ENCODE peak calls at places on chromosomes 12 and 14, in four cellular contexts. One of them, this sample, is unnamed.

GRCh38 chr12:54750-55535 is 11.6 kb upstream of the IQSEC3 start:
- DNase-seq in H1: no peak
- DNase-seq in HepG2: no peak
- DNase-seq in K562: peak; percentile 35
- DNase-seq in this sample: no peak

GRCh38 chr12:131525795-131526508 is 184.9 kb upstream of the SFSWAP start:
- DNase-seq in H1: no peak
- DNase-seq in HepG2: no peak
- DNase-seq in K562: no peak
- DNase-seq in this sample: no peak

GRCh38 chr12:2215709-2216560 is 163.1 kb downstream of the CACNA1C start:
- DNase-seq in H1: no peak
- DNase-seq in HepG2: no peak
- DNase-seq in K562: no peak
- DNase-seq in this sample: no peak

GRCh38 chr14:104827173-104828055 is 26.5 kb downstream of the ZBTB42 start:
- DNase-seq in H1: peak; percentile 89
- DNase-seq in HepG2: peak; percentile 76
- DNase-seq in K562: peak; percentile 74
- DNase-seq in this sample: peak; percentile 93

GRCh38 chr14:52391866-52392600 is 77.9 kb downstream of the PTGER2 start:
- DNase-seq in H1: no peak
- DNase-seq in HepG2: no peak
- DNase-seq in K562: no peak
- DNase-seq in this sample: no peak

GRCh38 chr12:123363385-123363742 is 1.3 kb downstream of the SBNO1 start:
- DNase-seq in H1: no peak
- DNase-seq in HepG2: no peak
- DNase-seq in K562: no peak
- DNase-seq in this sample: no peak

GRCh38 chr12:95282266-95282665 is 64.7 kb downstream of the VEZT start:
- DNase-seq in H1: no peak
- DNase-seq in HepG2: no peak
- DNase-seq in K562: no peak
- DNase-seq in this sample: no peak

GRCh38 chr12:51890511-51891171 is 2.7 kb downstream of the ANKRD33 start:
- DNase-seq in H1: no peak
- DNase-seq in HepG2: no peak
- DNase-seq in K562: no peak
- DNase-seq in this sample: no peak

GRCh38 chr14:93884950-93885349 is 42.2 kb upstream of the FAM181A start:
- DNase-seq in H1: no peak
- DNase-seq in HepG2: no peak
- DNase-seq in K562: no peak
- DNase-seq in this sample: no peak

GRCh38 chr14:55188686-55189295 is 2.6 kb downstream of the DLGAP5 start:
- DNase-seq in H1: no peak
- DNase-seq in HepG2: no peak
- DNase-seq in K562: no peak
- DNase-seq in this sample: no peak

GRCh38 chr14:81550001-81550642 is 16.5 kb upstream of the SEL1L start:
- DNase-seq in H1: no peak
- DNase-seq in HepG2: no peak
- DNase-seq in K562: no peak
- DNase-seq in this sample: no peak

GRCh38 chr12:9760699-9761406 is at the start of gene CD69:
- DNase-seq in H1: no peak
- DNase-seq in HepG2: no peak
- DNase-seq in K562: no peak
- DNase-seq in this sample: no peak

GRCh38 chr14:23306412-23307145 is at the start of gene BCL2L2:
- DNase-seq in H1: peak; percentile 90
- DNase-seq in HepG2: peak; percentile 98
- DNase-seq in K562: peak; percentile 84
- DNase-seq in this sample: peak; percentile 92

GRCh38 chr14:52923902-52924575 is 26.8 kb downstream of the FERMT2 start:
- DNase-seq in H1: no peak
- DNase-seq in HepG2: peak; percentile 43
- DNase-seq in K562: no peak
- DNase-seq in this sample: peak; percentile 33

GRCh38 chr12:133256321-133256720 is 20.6 kb upstream of the ANHX start:
- DNase-seq in H1: no peak
- DNase-seq in HepG2: no peak
- DNase-seq in K562: no peak
- DNase-seq in this sample: no peak

GRCh38 chr12:1530592-1531159 is 63.7 kb downstream of the FBXL14 start:
- DNase-seq in H1: no peak
- DNase-seq in HepG2: no peak
- DNase-seq in K562: peak; percentile 53
- DNase-seq in this sample: no peak

GRCh38 chr12:41304526-41304925 is 116.4 kb downstream of the PDZRN4 start:
- DNase-seq in H1: no peak
- DNase-seq in HepG2: no peak
- DNase-seq in K562: no peak
- DNase-seq in this sample: no peak

GRCh38 chr12:49347307-49348237 is 884 bp downstream of the DNAJC22 start:
- DNase-seq in H1: peak; percentile 98
- DNase-seq in HepG2: peak; percentile 95
- DNase-seq in K562: peak; percentile 90
- DNase-seq in this sample: peak; percentile 95

GRCh38 chr12:77204055-77204454 is 138.7 kb upstream of the E2F7 start:
- DNase-seq in H1: no peak
- DNase-seq in HepG2: no peak
- DNase-seq in K562: no peak
- DNase-seq in this sample: no peak

GRCh38 chr12:88419794-88420193 is 160.5 kb downstream of the KITLG start:
- DNase-seq in H1: no peak
- DNase-seq in HepG2: no peak
- DNase-seq in K562: no peak
- DNase-seq in this sample: no peak

GRCh38 chr12:117760990-117761389 is 207.8 kb downstream of the KSR2 start:
- DNase-seq in H1: no peak
- DNase-seq in HepG2: no peak
- DNase-seq in K562: no peak
- DNase-seq in this sample: no peak

GRCh38 chr14:68704736-68705720 is 87.8 kb downstream of the ZFP36L1 start:
- DNase-seq in H1: no peak
- DNase-seq in HepG2: no peak
- DNase-seq in K562: no peak
- DNase-seq in this sample: no peak

DNA sequence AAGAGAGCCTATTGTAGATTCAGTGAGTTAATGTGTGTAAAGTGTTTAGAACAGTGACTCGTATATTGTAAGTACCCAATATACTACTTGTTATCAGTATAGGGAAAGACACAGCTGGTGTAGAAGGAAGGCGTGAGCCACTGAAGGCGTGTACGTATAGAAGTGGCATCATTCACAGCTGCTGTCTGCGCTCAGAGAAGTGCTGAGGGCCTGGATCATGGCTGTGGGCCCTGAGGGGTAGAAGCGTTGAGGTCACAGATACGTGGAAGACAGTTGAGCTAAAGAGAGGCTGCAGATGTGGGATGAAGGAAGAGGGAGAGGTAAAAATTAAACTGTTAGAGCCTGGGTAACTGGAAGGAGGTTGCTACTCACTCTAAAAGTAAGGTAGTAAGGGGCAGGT is 5.9 kb downstream of the C12orf75 start:
- DNase-seq in H1: no peak
- DNase-seq in HepG2: no peak
- DNase-seq in K562: no peak
- DNase-seq in this sample: no peak
- TF ChIP-seq CHD2 in H1: no peak
- TF ChIP-seq CHD2 in HepG2: no peak
- TF ChIP-seq CHD2 in K562: no peak
- TF ChIP-seq CHD2 in this sample: no peak

GRCh38 chr14:20412876-20413784 is at the start of gene TEP1:
- DNase-seq in H1: peak; percentile 83
- DNase-seq in HepG2: peak; percentile 62
- DNase-seq in K562: peak; percentile 61
- DNase-seq in this sample: peak; percentile 88
- H3K4me2 ChIP-seq in H1: peak within 1 kb of the TSS; percentile 81
- H3K4me2 ChIP-seq in HepG2: peak within 1 kb of the TSS; percentile 78
- H3K4me2 ChIP-seq in K562: peak within 1 kb of the TSS; percentile 95
- H3K4me2 ChIP-seq in this sample: peak within 1 kb of the TSS; percentile 77

GRCh38 chr12:11877869-11878780 is 192.6 kb upstream of the BCL2L14 start:
- DNase-seq in H1: no peak
- DNase-seq in HepG2: no peak
- DNase-seq in K562: no peak
- DNase-seq in this sample: peak; percentile 43
- TF ChIP-seq RNF2 in H1: no peak
- TF ChIP-seq RNF2 in HepG2: no peak
- TF ChIP-seq RNF2 in K562: no peak
- TF ChIP-seq RNF2 in this sample: no peak

GRCh38 chr14:77645520-77646230 is 29.2 kb upstream of the SPTLC2 start:
- DNase-seq in H1: no peak
- DNase-seq in HepG2: no peak
- DNase-seq in K562: no peak
- DNase-seq in this sample: no peak

GRCh38 chr14:77638738-77639137 is 22.3 kb upstream of the SPTLC2 start:
- DNase-seq in H1: no peak
- DNase-seq in HepG2: no peak
- DNase-seq in K562: no peak
- DNase-seq in this sample: no peak

GRCh38 chr14:77641207-77641533 is 24.7 kb upstream of the SPTLC2 start:
- DNase-seq in H1: no peak
- DNase-seq in HepG2: no peak
- DNase-seq in K562: no peak
- DNase-seq in this sample: no peak

GRCh38 chr14:77642407-77642806 is 26.0 kb upstream of the SPTLC2 start:
- DNase-seq in H1: no peak
- DNase-seq in HepG2: no peak
- DNase-seq in K562: no peak
- DNase-seq in this sample: no peak

GRCh38 chr14:77641534-77642341 is 25.3 kb upstream of the SPTLC2 start:
- DNase-seq in H1: no peak
- DNase-seq in HepG2: no peak
- DNase-seq in K562: no peak
- DNase-seq in this sample: peak; percentile 27
- TF ChIP-seq CHD2 in H1: no peak
- TF ChIP-seq CHD2 in HepG2: no peak
- TF ChIP-seq CHD2 in K562: no peak
- TF ChIP-seq CHD2 in this sample: no peak

GRCh38 chr14:103526914-103527248 is 2.1 kb upstream of the TRMT61A start:
- DNase-seq in H1: no peak
- DNase-seq in HepG2: no peak
- DNase-seq in K562: no peak
- DNase-seq in this sample: no peak
- H3K4me2 ChIP-seq in H1: no peak overlapping the region
- H3K4me2 ChIP-seq in HepG2: peak overlapping the region; percentile 78
- H3K4me2 ChIP-seq in K562: no peak overlapping the region
- H3K4me2 ChIP-seq in this sample: no peak overlapping the region

DNA sequence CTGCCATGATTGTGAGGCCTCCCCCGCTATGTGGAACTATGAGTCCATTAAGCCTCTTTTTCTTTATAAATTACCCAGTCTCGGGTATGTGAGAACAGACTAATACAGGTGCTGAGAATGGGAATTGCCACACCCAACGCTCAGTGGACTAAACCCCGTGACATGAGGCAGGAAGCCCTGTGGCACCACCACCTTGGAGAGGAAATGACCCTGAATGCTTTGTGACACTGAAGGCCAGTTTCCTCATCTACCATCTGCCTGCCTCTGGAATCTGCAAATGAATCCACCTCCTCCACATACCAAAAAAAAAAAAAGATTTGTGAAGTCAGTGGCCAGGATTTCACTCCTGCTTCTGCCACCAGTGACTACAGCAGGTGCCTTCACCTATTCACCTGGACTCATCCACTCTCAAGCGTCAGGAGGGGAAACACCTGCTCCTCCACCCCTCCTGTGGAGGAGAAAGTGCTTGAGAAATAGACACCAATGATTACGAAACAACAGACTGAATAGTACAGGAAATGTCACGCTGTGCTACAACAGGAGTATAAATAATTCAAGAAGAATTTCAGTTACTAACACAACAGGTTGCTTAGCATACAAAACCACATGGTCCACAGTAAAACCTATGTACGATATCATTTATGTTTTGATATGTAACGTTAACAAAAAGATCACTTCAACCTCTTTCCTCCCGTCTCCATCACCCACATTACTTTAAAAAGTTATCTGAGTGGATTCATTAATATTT is 41.4 kb downstream of the NT5DC3 start:
- DNase-seq in H1: no peak
- DNase-seq in HepG2: peak; percentile 43
- DNase-seq in K562: no peak
- DNase-seq in this sample: peak; percentile 28
- TF ChIP-seq RNF2 in H1: no peak
- TF ChIP-seq RNF2 in HepG2: no peak
- TF ChIP-seq RNF2 in K562: no peak
- TF ChIP-seq RNF2 in this sample: no peak